ENCODE peak calls at places on chromosomes 1 and 21, in seven cellular contexts. J is tibial artery; D is CD4-positive, CD25-positive, alpha-beta regulatory T cell; H is fibroblast of lung; P is SJSA1; S is naive thymus-derived CD4-positive, alpha-beta T cell; G is H1. Z is an unnamed sample.

GRCh38 chr1:156337052-156337887 is 822 bp downstream of the CCT3 start:
- DNase-seq in J (no peak), D (no peak), H (peak; percentile 9), P (no peak), S (no peak), G (no peak), Z (no peak)

GRCh38 chr21:42781150-42781980 is 98.0 kb downstream of the WDR4 start:
- DNase-seq in J (no peak), D (no peak), H (no peak), P (no peak), S (no peak), G (no peak), Z (no peak)

GRCh38 chr1:201319631-201320030 is 36.3 kb downstream of the PKP1 start:
- DNase-seq in J (no peak), D (no peak), H (no peak), P (no peak), S (no peak), G (no peak), Z (no peak)

GRCh38 chr1:44929556-44929955 is 56.8 kb downstream of the EIF2B3 start:
- DNase-seq in J (no peak), D (no peak), H (peak; percentile 55), P (no peak), S (no peak), G (no peak), Z (no peak)

GRCh38 chr1:167297222-167298214 is 76.8 kb downstream of the POU2F1 start:
- DNase-seq in J (no peak), D (no peak), H (no peak), P (no peak), S (no peak), G (no peak), Z (peak; percentile 43)

GRCh38 chr1:235783148-235783776 is 83.4 kb downstream of the LYST start:
- DNase-seq in J (no peak), D (peak; percentile 5), H (peak; percentile 55), P (no peak), S (no peak), G (no peak), Z (peak; percentile 21)

GRCh38 chr1:6785721-6786505 is 659 bp downstream of the CAMTA1 start:
- DNase-seq in J (peak; percentile 70), D (peak; percentile 1), H (no peak), P (no peak), S (peak; percentile 69), G (peak; percentile 17), Z (no peak)

GRCh38 chr1:19326748-19327065 is 14.6 kb downstream of the SLC66A1 start:
- DNase-seq in J (no peak), D (no peak), H (no peak), P (no peak), S (no peak), G (no peak), Z (no peak)

GRCh38 chr1:67148516-67149178 is 13.9 kb upstream of the C1orf141 start:
- DNase-seq in J (no peak), D (no peak), H (no peak), P (no peak), S (no peak), G (no peak), Z (no peak)

GRCh38 chr1:1143636-1144035 is 27.7 kb upstream of the C1orf159 start:
- DNase-seq in J (no peak), D (no peak), H (no peak), P (no peak), S (no peak), G (no peak), Z (no peak)

GRCh38 chr1:157878059-157878458 is 36.5 kb upstream of the CD5L start:
- DNase-seq in J (no peak), D (no peak), H (peak; percentile 36), P (no peak), S (no peak), G (peak; percentile 10), Z (peak; percentile 51)

GRCh38 chr1:61076728-61077675 is 5.4 kb upstream of the NFIA start:
- DNase-seq in J (peak; percentile 91), D (peak; percentile 81), H (peak; percentile 81), P (peak; percentile 90), S (peak; percentile 60), G (peak; percentile 92), Z (peak; percentile 98)

GRCh38 chr1:16076871-16077250 is 3.4 kb upstream of the FAM131C start:
- DNase-seq in J (no peak), D (no peak), H (peak; percentile 79), P (no peak), S (no peak), G (no peak), Z (no peak)

GRCh38 chr1:30328401-30329262 is 394.8 kb downstream of the MATN1 start:
- DNase-seq in J (peak; percentile 35), D (no peak), H (no peak), P (peak; percentile 30), S (no peak), G (no peak), Z (no peak)

GRCh38 chr1:97192872-97193572 is 471.4 kb downstream of the PTBP2 start:
- DNase-seq in J (no peak), D (no peak), H (peak; percentile 98), P (peak; percentile 75), S (no peak), G (no peak), Z (no peak)

GRCh38 chr1:200877839-200878551 is 5.2 kb downstream of the GPR25 start:
- DNase-seq in J (no peak), D (peak; percentile 33), H (no peak), P (no peak), S (no peak), G (no peak), Z (no peak)

GRCh38 chr1:48216276-48216675 is 6.2 kb upstream of the SLC5A9 start:
- DNase-seq in J (no peak), D (no peak), H (no peak), P (no peak), S (no peak), G (no peak), Z (peak; percentile 6)

GRCh38 chr1:116966791-116967190 is 34.8 kb upstream of the CD101 start:
- DNase-seq in J (no peak), D (no peak), H (peak; percentile 61), P (no peak), S (no peak), G (no peak), Z (no peak)

GRCh38 chr1:184635347-184636155 is 119.1 kb downstream of the EDEM3 start:
- DNase-seq in J (no peak), D (no peak), H (no peak), P (no peak), S (no peak), G (no peak), Z (no peak)

GRCh38 chr1:211577277-211577825 is 1.6 kb downstream of the SLC30A1 start:
- DNase-seq in J (no peak), D (no peak), H (no peak), P (no peak), S (no peak), G (no peak), Z (no peak)

GRCh38 chr1:202131956-202132821 is 9.5 kb downstream of the GPR37L1 start:
- DNase-seq in J (peak; percentile 89), D (no peak), H (no peak), P (no peak), S (no peak), G (no peak), Z (no peak)

GRCh38 chr1:222283147-222283768 is 264.6 kb downstream of the HHIPL2 start:
- DNase-seq in J (no peak), D (no peak), H (peak; percentile 47), P (no peak), S (no peak), G (no peak), Z (no peak)

GRCh38 chr1:215777370-215777925 is 210.3 kb downstream of the KCTD3 start:
- DNase-seq in J (no peak), D (no peak), H (peak; percentile 11), P (no peak), S (no peak), G (no peak), Z (no peak)

GRCh38 chr1:221574529-221574928 is 167.4 kb downstream of the DUSP10 start:
- DNase-seq in J (no peak), D (no peak), H (peak; percentile 69), P (no peak), S (no peak), G (no peak), Z (no peak)

GRCh38 chr1:154519661-154520060 is 17.4 kb upstream of the SHE start:
- DNase-seq in J (peak; percentile 64), D (no peak), H (no peak), P (no peak), S (no peak), G (no peak), Z (no peak)

GRCh38 chr1:65055754-65056153 is 89.4 kb upstream of the JAK1 start:
- DNase-seq in J (no peak), D (no peak), H (no peak), P (no peak), S (no peak), G (no peak), Z (no peak)

GRCh38 chr1:50421366-50421748 is 1.9 kb downstream of the DMRTA2 start:
- DNase-seq in J (no peak), D (no peak), H (no peak), P (no peak), S (no peak), G (no peak), Z (no peak)
- H3K4me3 ChIP-seq in J (no peak overlapping the region), D (no peak overlapping the region), H (no peak overlapping the region), P (no peak overlapping the region), S (no peak overlapping the region), G (peak overlapping the region; percentile 34), Z (no peak overlapping the region)

GRCh38 chr1:181493145-181493544 is 9.8 kb downstream of the CACNA1E start:
- DNase-seq in J (no peak), D (no peak), H (no peak), P (no peak), S (no peak), G (no peak), Z (no peak)

GRCh38 chr1:181488884-181489283 is 5.6 kb downstream of the CACNA1E start:
- DNase-seq in J (no peak), D (no peak), H (no peak), P (no peak), S (no peak), G (no peak), Z (no peak)

GRCh38 chr1:181493885-181494284 is 10.6 kb downstream of the CACNA1E start:
- DNase-seq in J (no peak), D (no peak), H (no peak), P (no peak), S (no peak), G (no peak), Z (no peak)

GRCh38 chr1:181490740-181491712 is 7.7 kb downstream of the CACNA1E start:
- DNase-seq in J (no peak), D (no peak), H (no peak), P (no peak), S (no peak), G (no peak), Z (no peak)

GRCh38 chr1:181490276-181490675 is 7.0 kb downstream of the CACNA1E start:
- DNase-seq in J (no peak), D (no peak), H (no peak), P (no peak), S (no peak), G (no peak), Z (no peak)
- H3K27me3 ChIP-seq in J (peaks cover 60% of the 10 kb centered on the region), D (peaks cover 36% of the 10 kb centered on the region), H (peaks cover 6% of the 10 kb centered on the region), P (peaks cover 15% of the 10 kb centered on the region), S (peaks cover 4% of the 10 kb centered on the region), G (peaks cover 24% of the 10 kb centered on the region), Z (peaks cover 7% of the 10 kb centered on the region)

GRCh38 chr1:29171089-29171488 is 10.6 kb downstream of the SRSF4 start:
- DNase-seq in J (no peak), D (no peak), H (no peak), P (no peak), S (no peak), G (no peak), Z (no peak)
- H3K36me3 ChIP-seq in J (peaks cover 24% of the 10 kb centered on the region), D (peaks cover 37% of the 10 kb centered on the region), H (peaks cover 1% of the 10 kb centered on the region), P (peaks cover 82% of the 10 kb centered on the region), S (peaks cover 20% of the 10 kb centered on the region), G (no peaks in the 10 kb centered on the region), Z (peaks cover 26% of the 10 kb centered on the region)

GRCh38 chr1:206893380-206893779 is 3.9 kb upstream of the IL24 start:
- DNase-seq in J (no peak), D (no peak), H (no peak), P (no peak), S (no peak), G (no peak), Z (no peak)
- H3K4me3 ChIP-seq in J (no peak overlapping the region), D (no peak overlapping the region), H (no peak overlapping the region), P (no peak overlapping the region), S (no peak overlapping the region), G (no peak overlapping the region), Z (no peak overlapping the region)

Z was measured in HAP-1.